ENCODE peak calls at places on chromosomes 1 and 21, in four cellular contexts. C is MM.1S, S is OCI-LY7, Q is GM23248. M is an unnamed sample.

GRCh38 chr1:19709255-19709765 is 44.6 kb downstream of the HTR6 start:
- DNase-seq in C (no peak), S (no peak), Q (no peak), M (no peak)

GRCh38 chr1:85992756-85993155 is 163.8 kb downstream of the COL24A1 start:
- DNase-seq in C (peak; percentile 83), S (peak; percentile 22), Q (peak; percentile 62), M (no peak)

GRCh38 chr1:182330303-182330702 is 61.3 kb downstream of the GLUL start:
- DNase-seq in C (no peak), S (no peak), Q (peak; percentile 17), M (peak; percentile 42)

GRCh38 chr1:27990920-27991537 is 31.3 kb downstream of the XKR8 start:
- DNase-seq in C (no peak), S (no peak), Q (no peak), M (no peak)

GRCh38 chr1:8409107-8409506 is 91.2 kb downstream of the SLC45A1 start:
- DNase-seq in C (no peak), S (peak; percentile 37), Q (peak; percentile 79), M (peak; percentile 81)

GRCh38 chr1:57910782-57911181 is 486.9 kb upstream of the DAB1 start:
- DNase-seq in C (no peak), S (no peak), Q (no peak), M (no peak)

GRCh38 chr21:25887166-25887565 is 152.4 kb downstream of the GABPA start:
- DNase-seq in C (no peak), S (no peak), Q (peak; percentile 15), M (no peak)

GRCh38 chr1:221227872-221228337 is 348.7 kb downstream of the HLX start:
- DNase-seq in C (no peak), S (no peak), Q (no peak), M (no peak)

GRCh38 chr1:54850082-54850730 is 36.8 kb downstream of the DHCR24 start:
- DNase-seq in C (no peak), S (no peak), Q (peak; percentile 74), M (peak; percentile 4)

GRCh38 chr1:13892671-13893325 is 192.8 kb downstream of the PRDM2 start:
- DNase-seq in C (no peak), S (no peak), Q (peak; percentile 30), M (peak; percentile 61)

GRCh38 chr1:60078182-60078581 is 4.6 kb upstream of the C1orf87 start:
- DNase-seq in C (no peak), S (no peak), Q (peak; percentile 38), M (no peak)

GRCh38 chr1:203078478-203078877 is 7.3 kb downstream of the MYOG start:
- DNase-seq in C (no peak), S (no peak), Q (no peak), M (no peak)

GRCh38 chr21:43362306-43362927 is 64.5 kb downstream of the SIK1 start:
- DNase-seq in C (peak; percentile 92), S (peak; percentile 92), Q (peak; percentile 88), M (peak; percentile 69)

GRCh38 chr1:230750576-230750975 is 3.4 kb downstream of the CAPN9 start:
- DNase-seq in C (no peak), S (no peak), Q (no peak), M (peak; percentile 61)
- TF ChIP-seq EZH2phosphoT487 in C (no peak), S (no peak), Q (no peak), M (no peak)

GRCh38 chr1:26045712-26046312 is at the start of gene SLC30A2:
- DNase-seq in C (no peak), S (no peak), Q (peak; percentile 38), M (peak; percentile 66)
- H2AFZ ChIP-seq in C (no peak within 1 kb of the TSS), S (no peak within 1 kb of the TSS), Q (no peak within 1 kb of the TSS), M (peak within 1 kb of the TSS; percentile 56)

DNA sequence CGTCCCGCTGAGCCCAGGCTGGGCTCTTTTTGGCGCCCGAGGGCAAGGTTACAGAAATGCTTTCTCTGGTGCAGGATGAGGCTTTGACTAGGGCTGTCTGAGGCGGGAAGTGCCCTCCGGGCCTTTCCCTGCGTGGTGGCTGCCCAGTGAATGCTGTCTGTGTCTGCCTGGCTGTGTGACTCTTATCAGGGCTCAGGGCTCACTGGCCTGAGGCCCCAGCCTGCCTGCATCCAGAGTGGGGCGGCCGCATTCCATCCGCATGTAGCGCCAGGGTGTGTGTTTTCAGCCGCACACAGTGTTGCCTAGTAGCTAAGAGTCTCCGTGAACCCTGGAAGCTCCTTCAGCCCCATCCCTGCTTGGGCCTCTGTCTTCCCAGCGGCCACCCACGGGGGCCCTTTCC is 59.1 kb downstream of the FAAP20 start:
- DNase-seq in C (no peak), S (no peak), Q (peak; percentile 96), M (peak; percentile 95)
- H3K4me1 ChIP-seq in C (no peaks in the 10 kb centered on the region), S (peaks cover 7% of the 10 kb centered on the region), Q (peaks cover 25% of the 10 kb centered on the region), M (peaks cover 58% of the 10 kb centered on the region)

GRCh38 chr1:212255705-212256307 is 29.4 kb upstream of the PPP2R5A start:
- DNase-seq in C (no peak), S (peak; percentile 19), Q (no peak), M (no peak)
- TF ChIP-seq EZH2phosphoT487 in C (no peak), S (no peak), Q (no peak), M (no peak)

DNA sequence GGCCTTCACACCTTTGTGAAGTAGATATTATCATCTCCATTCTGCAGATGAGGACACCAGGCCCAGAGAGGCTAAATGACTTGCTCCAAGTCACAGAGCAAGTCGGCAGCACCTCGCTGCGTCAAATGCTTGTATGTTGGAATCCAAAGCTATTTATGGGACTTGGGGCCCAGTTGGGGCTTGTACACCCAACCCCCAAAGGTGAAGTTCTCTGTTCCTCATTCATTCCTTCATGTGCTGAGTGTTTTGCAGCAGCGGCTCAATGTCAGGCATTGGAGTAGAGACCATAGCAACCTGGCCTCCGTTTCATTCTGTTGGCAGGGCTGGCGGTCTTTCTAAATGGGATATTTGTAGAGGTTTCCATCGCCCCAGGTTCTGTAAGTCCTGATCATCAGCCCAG is 113.4 kb upstream of the SLC25A33 start:
- DNase-seq in C (no peak), S (peak; percentile 77), Q (no peak), M (no peak)
- H2AFZ ChIP-seq in C (peak overlapping the region; percentile 28), S (no peak overlapping the region), Q (no peak overlapping the region), M (no peak overlapping the region)

DNA sequence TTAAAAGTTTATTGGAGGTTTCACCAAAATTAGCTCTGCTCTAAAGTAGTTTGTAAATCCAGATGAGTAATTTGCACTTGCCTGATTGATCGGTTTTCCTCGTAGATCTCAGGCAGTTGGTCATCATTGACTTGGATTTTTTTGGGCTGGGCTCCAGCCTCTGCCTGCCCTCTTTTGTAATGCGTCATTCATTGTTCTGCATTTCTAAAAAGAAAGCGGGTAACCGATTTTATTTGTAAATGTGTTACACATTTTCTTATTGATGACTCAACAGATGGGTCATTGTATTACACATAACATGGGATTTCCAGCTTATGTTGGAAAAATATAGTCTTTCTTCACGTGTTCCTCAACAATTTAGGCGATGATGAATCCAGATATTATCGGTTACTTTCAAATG is 5.5 kb downstream of the ETS2 start:
- DNase-seq in C (no peak), S (no peak), Q (peak; percentile 97), M (no peak)
- H3K4me1 ChIP-seq in C (no peaks in the 10 kb centered on the region), S (peaks cover 31% of the 10 kb centered on the region), Q (peaks cover 25% of the 10 kb centered on the region), M (peaks cover 25% of the 10 kb centered on the region)

GRCh38 chr1:117566556-117566955 is 39.3 kb upstream of the TENT5C start:
- DNase-seq in C (no peak), S (no peak), Q (no peak), M (no peak)
- TF ChIP-seq EZH2phosphoT487 in C (no peak), S (no peak), Q (no peak), M (no peak)

GRCh38 chr1:17084787-17085186 is 31.0 kb upstream of the SDHB start:
- DNase-seq in C (no peak), S (no peak), Q (no peak), M (no peak)
- H2AFZ ChIP-seq in C (no peak overlapping the region), S (no peak overlapping the region), Q (no peak overlapping the region), M (no peak overlapping the region)

GRCh38 chr1:66371233-66372005 is 162.5 kb upstream of the SGIP1 start:
- DNase-seq in C (peak; percentile 59), S (no peak), Q (peak; percentile 88), M (no peak)

GRCh38 chr1:66374561-66375111 is 159.3 kb upstream of the SGIP1 start:
- DNase-seq in C (peak; percentile 48), S (peak; percentile 41), Q (peak; percentile 93), M (no peak)

GRCh38 chr1:66372522-66373071 is 161.4 kb upstream of the SGIP1 start:
- DNase-seq in C (no peak), S (peak; percentile 33), Q (no peak), M (no peak)

GRCh38 chr1:66374148-66374547 is 159.8 kb upstream of the SGIP1 start:
- DNase-seq in C (peak; percentile 69), S (no peak), Q (no peak), M (no peak)

GRCh38 chr1:66373072-66373685 is 160.8 kb upstream of the SGIP1 start:
- DNase-seq in C (no peak), S (no peak), Q (no peak), M (no peak)
- H3K4me1 ChIP-seq in C (peaks cover 59% of the 10 kb centered on the region), S (peaks cover 51% of the 10 kb centered on the region), Q (peaks cover 54% of the 10 kb centered on the region), M (no peaks in the 10 kb centered on the region)